ENCODE peak calls at places on chromosome 12, in eight cellular contexts. One of them, this sample, is unnamed.

GRCh38 chr12:28327722-28328121 is 137.5 kb downstream of the CCDC91 start:
- DNase-seq in cardiac fibroblast: no peak
- DNase-seq in NCI-H1092: no peak
- DNase-seq in nucleus accumbens: no peak
- DNase-seq in fibroblast of mammary gland: no peak
- DNase-seq in sigmoid colon: no peak
- DNase-seq in stimulated activated naive CD8-positive, alpha-beta T cell treated with anti-CD3 and anti-CD28 coated beads, Interleukin-15, amount 100 ng/mL, for 72 hours: no peak
- DNase-seq in WTC11: no peak
- DNase-seq in this sample: no peak

GRCh38 chr12:69059465-69060457 is 126.8 kb upstream of the CPM start:
- DNase-seq in cardiac fibroblast: peak
- DNase-seq in NCI-H1092: no peak
- DNase-seq in nucleus accumbens: no peak
- DNase-seq in fibroblast of mammary gland: peak
- DNase-seq in sigmoid colon: no peak
- DNase-seq in stimulated activated naive CD8-positive, alpha-beta T cell treated with anti-CD3 and anti-CD28 coated beads, Interleukin-15, amount 100 ng/mL, for 72 hours: no peak
- DNase-seq in WTC11: no peak
- DNase-seq in this sample: no peak

GRCh38 chr12:95789126-95790024 is 1.2 kb downstream of the NTN4 start:
- DNase-seq in cardiac fibroblast: peak
- DNase-seq in NCI-H1092: peak
- DNase-seq in nucleus accumbens: no peak
- DNase-seq in fibroblast of mammary gland: no peak
- DNase-seq in sigmoid colon: no peak
- DNase-seq in stimulated activated naive CD8-positive, alpha-beta T cell treated with anti-CD3 and anti-CD28 coated beads, Interleukin-15, amount 100 ng/mL, for 72 hours: peak
- DNase-seq in WTC11: peak
- DNase-seq in this sample: peak

GRCh38 chr12:61823102-61823501 is 437.1 kb upstream of the USP15 start:
- DNase-seq in cardiac fibroblast: no peak
- DNase-seq in NCI-H1092: no peak
- DNase-seq in nucleus accumbens: no peak
- DNase-seq in fibroblast of mammary gland: no peak
- DNase-seq in sigmoid colon: no peak
- DNase-seq in stimulated activated naive CD8-positive, alpha-beta T cell treated with anti-CD3 and anti-CD28 coated beads, Interleukin-15, amount 100 ng/mL, for 72 hours: no peak
- DNase-seq in WTC11: no peak
- DNase-seq in this sample: no peak

GRCh38 chr12:50026691-50027090 is 1.4 kb upstream of the RACGAP1 start:
- DNase-seq in cardiac fibroblast: no peak
- DNase-seq in NCI-H1092: no peak
- DNase-seq in nucleus accumbens: no peak
- DNase-seq in fibroblast of mammary gland: no peak
- DNase-seq in sigmoid colon: no peak
- DNase-seq in stimulated activated naive CD8-positive, alpha-beta T cell treated with anti-CD3 and anti-CD28 coated beads, Interleukin-15, amount 100 ng/mL, for 72 hours: no peak
- DNase-seq in WTC11: no peak
- DNase-seq in this sample: no peak

GRCh38 chr12:67519824-67520433 is 128.6 kb upstream of the DYRK2 start:
- DNase-seq in cardiac fibroblast: no peak
- DNase-seq in NCI-H1092: no peak
- DNase-seq in nucleus accumbens: no peak
- DNase-seq in fibroblast of mammary gland: no peak
- DNase-seq in sigmoid colon: no peak
- DNase-seq in stimulated activated naive CD8-positive, alpha-beta T cell treated with anti-CD3 and anti-CD28 coated beads, Interleukin-15, amount 100 ng/mL, for 72 hours: no peak
- DNase-seq in WTC11: peak
- DNase-seq in this sample: no peak

GRCh38 chr12:6605425-6606330 is 1.5 kb downstream of the CHD4 start:
- DNase-seq in cardiac fibroblast: peak
- DNase-seq in NCI-H1092: no peak
- DNase-seq in nucleus accumbens: peak
- DNase-seq in fibroblast of mammary gland: peak
- DNase-seq in sigmoid colon: peak
- DNase-seq in stimulated activated naive CD8-positive, alpha-beta T cell treated with anti-CD3 and anti-CD28 coated beads, Interleukin-15, amount 100 ng/mL, for 72 hours: no peak
- DNase-seq in WTC11: peak
- DNase-seq in this sample: no peak

GRCh38 chr12:19139795-19140194 is 10.3 kb downstream of the PLEKHA5 start:
- DNase-seq in cardiac fibroblast: no peak
- DNase-seq in NCI-H1092: no peak
- DNase-seq in nucleus accumbens: no peak
- DNase-seq in fibroblast of mammary gland: peak
- DNase-seq in sigmoid colon: no peak
- DNase-seq in stimulated activated naive CD8-positive, alpha-beta T cell treated with anti-CD3 and anti-CD28 coated beads, Interleukin-15, amount 100 ng/mL, for 72 hours: no peak
- DNase-seq in WTC11: no peak
- DNase-seq in this sample: no peak

GRCh38 chr12:48454675-48455074 is 17.7 kb upstream of the ANP32D start:
- DNase-seq in cardiac fibroblast: peak
- DNase-seq in NCI-H1092: no peak
- DNase-seq in nucleus accumbens: no peak
- DNase-seq in fibroblast of mammary gland: peak
- DNase-seq in sigmoid colon: no peak
- DNase-seq in stimulated activated naive CD8-positive, alpha-beta T cell treated with anti-CD3 and anti-CD28 coated beads, Interleukin-15, amount 100 ng/mL, for 72 hours: peak
- DNase-seq in WTC11: no peak
- DNase-seq in this sample: no peak